ENCODE peak calls at places on chromosomes 3 and 15, in five cellular contexts. I, U, D, B and F are unnamed samples.

GRCh38 chr3:63849175-63849574 is 14.4 kb downstream of the THOC7 start:
- DNase-seq in U (no peak), B (no peak), I (no peak), D (no peak), F (no peak)

GRCh38 chr15:75989875-75990274 is 22.3 kb downstream of the NRG4 start:
- DNase-seq in B (no peak), U (no peak), D (no peak), I (no peak), F (no peak)

GRCh38 chr3:102156426-102156825 is 278.4 kb upstream of the ZPLD1 start:
- DNase-seq in D (no peak), I (no peak), U (no peak), B (peak), F (no peak)

GRCh38 chr3:71130516-71131384 is 452.8 kb downstream of the FOXP1 start:
- DNase-seq in D (peak), U (peak), I (no peak), B (peak), F (peak)

GRCh38 chr3:146469206-146470017 is at the start of gene PLSCR2:
- DNase-seq in B (peak), U (no peak), D (peak), I (peak), F (peak)

GRCh38 chr3:111541911-111542483 is at the start of gene CD96:
- DNase-seq in U (no peak), B (no peak), D (no peak), I (no peak), F (peak)

GRCh38 chr3:65888980-65889706 is 149.6 kb downstream of the MAGI1 start:
- DNase-seq in I (no peak), B (peak), D (no peak), U (no peak), F (no peak)

GRCh38 chr3:55592572-55592971 is 105.5 kb upstream of the WNT5A start:
- DNase-seq in D (no peak), U (no peak), B (no peak), I (no peak), F (no peak)

GRCh38 chr3:171142985-171143384 is 116.5 kb upstream of the SLC2A2 start:
- DNase-seq in I (no peak), D (no peak), B (no peak), U (no peak), F (no peak)

GRCh38 chr3:196287066-196287404 is 491 bp downstream of the PCYT1A start:
- DNase-seq in D (no peak), U (no peak), B (peak), I (no peak), F (no peak)

GRCh38 chr3:104402902-104403301 is 963.8 kb upstream of the ALCAM start:
- DNase-seq in B (no peak), D (no peak), I (no peak), U (no peak), F (no peak)

GRCh38 chr3:154795582-154795981 is 284.5 kb upstream of the MME start:
- DNase-seq in B (no peak), I (no peak), D (no peak), U (no peak), F (no peak)

GRCh38 chr3:152083058-152083457 is 185.7 kb upstream of the MBNL1 start:
- DNase-seq in I (no peak), B (no peak), U (no peak), D (no peak), F (no peak)

GRCh38 chr3:12560505-12561188 is 3.8 kb downstream of the MKRN2 start:
- DNase-seq in D (no peak), I (peak), B (no peak), U (peak), F (no peak)

GRCh38 chr15:90851945-90852344 is 16.4 kb upstream of the FURIN start:
- DNase-seq in U (no peak), D (no peak), B (no peak), I (no peak), F (no peak)

DNA sequence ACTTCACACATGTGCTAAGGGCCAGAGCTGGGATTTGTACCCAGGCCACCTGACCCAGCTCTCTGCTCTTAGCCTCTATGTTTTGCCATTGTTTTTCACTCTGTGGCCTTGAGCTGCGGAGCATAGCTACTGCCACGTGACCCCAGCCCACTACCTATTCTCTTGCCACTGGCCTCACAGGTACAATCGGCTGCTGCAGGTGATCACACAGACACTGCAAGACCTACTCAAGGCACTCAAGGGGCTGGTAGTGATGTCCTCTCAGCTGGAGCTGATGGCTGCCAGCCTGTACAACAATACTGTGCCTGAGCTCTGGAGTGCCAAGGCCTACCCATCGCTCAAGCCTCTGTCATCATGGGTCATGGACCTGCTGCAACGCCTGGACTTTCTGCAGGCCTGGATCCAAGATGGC is 46.2 kb downstream of the SEMA3G start:
- DNase-seq in D (no peak), I (no peak), B (no peak), U (no peak), F (peak)
- TF ChIP-seq POLR2A in D (no peak), I (no peak), B (no peak), U (no peak), F (no peak)

DNA sequence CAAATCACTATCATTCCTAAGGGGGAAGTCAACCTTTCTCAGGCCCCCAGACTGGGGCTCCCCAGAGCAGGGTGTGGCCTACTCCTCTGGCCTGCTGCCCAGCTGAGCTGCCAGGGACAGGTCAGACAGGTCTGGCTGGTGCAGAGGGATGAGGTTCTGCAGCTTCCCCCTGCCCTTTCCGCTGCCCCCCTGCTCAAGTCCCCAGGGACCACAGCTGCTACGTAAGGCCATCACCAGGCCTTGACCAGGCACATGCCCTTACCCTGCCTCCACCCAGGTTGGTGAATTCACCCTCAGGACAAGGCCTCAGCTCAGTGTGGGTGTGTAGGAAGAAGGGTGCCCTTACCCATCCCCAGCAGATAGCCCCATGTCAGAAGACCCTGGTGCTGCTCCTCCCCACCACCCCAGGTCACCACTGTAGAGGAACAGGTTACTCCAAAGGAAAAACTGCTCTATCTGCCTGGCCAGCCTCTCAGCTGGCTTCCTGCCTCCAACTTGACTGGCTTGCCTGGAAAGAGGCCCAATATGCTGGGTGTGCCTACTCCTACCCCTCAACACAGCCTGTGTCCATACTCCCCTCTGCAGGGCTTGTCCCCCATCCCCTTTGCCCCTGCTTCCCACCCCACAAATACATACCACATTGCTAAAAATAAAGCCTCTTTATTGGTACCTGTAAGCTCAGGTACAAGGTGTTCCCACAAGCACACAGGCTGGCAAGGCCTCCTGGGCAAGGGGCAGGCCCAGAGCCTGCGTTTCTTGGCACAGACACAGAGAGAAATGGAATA is 12.0 kb downstream of the CSRNP1 start:
- DNase-seq in B (no peak), I (no peak), U (no peak), D (peak), F (peak)
- TF ChIP-seq POLR2A in B (no peak), I (peak), U (no peak), D (no peak), F (peak)

DNA sequence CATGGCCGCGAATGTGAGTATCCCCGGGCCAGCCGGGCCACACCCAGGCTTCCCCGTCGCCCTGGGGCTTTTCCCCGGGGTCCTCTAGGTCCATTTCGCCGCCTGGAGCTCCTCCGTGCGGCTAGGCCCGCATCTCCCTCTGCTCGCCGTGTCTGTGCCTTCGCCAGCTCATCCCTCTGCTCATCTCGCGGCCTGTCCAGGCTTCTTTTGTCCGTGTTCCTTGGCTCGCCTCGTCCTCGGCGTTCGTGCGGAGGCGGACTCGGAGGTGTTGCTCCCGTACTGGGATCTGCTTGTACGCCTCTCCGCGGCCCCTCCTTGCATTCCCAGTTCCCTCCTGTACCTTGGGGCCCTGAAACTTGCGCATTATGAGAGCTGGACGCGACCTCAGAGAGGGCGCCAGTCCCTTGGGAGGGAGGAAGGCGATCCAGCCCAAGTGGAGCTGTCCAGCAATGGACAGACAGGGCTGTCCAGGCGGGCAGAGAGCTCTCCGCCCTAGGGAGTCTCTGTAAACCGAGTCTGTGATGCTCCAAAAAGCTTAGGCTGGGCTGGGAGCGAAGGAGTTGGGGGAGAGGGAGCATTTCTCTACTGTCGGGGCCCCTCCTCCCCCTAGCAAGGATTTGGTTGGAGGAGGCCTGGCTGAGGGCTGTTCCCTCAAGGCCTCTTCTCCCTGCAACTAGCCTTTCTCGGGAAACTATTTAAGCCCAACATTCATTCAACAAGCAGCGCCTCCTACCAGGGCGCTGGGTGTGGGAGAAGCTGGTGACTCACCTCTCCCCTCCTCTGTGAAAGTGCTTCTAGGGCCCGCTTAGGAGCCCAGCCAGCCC is 553 bp downstream of the TMEM43 start:
- DNase-seq in D (peak), U (peak), I (no peak), B (peak), F (no peak)
- TF ChIP-seq POLR2A in D (no peak), U (no peak), I (no peak), B (no peak), F (peak)

DNA sequence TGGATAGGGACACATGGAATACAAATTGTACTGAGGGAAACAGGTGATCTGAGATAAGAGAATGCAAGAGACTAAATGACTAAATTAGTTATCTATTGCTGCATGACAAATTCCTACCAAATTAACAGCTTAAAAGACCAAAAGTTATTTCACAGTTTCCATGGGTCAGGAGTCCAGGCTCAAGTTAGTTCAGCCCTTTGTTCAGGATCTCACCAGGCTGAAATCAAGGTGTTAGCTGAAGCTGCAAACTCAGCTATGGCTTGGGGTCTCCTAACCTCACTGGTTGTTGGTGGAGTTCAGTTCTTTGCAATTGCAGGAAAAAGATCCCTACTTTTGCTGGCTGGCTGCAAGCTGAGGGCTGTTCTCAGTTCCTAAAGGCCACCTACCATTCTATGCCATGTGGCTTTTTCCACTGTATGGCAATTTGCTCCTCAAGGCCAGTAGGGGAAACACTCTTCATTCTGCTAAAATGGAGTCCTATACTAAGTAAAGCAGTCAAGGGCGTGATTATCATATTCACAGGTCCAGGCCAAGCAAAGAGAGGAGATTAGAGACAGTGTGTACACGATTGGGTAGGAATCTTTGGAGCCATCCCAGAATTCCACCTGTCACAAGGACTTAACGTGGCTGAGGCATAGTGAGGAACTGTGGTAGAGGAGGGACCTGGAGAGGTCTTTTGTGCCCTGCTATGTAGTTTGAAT is 53.7 kb downstream of the THRB start:
- DNase-seq in B (no peak), U (no peak), D (no peak), I (no peak), F (no peak)
- TF ChIP-seq POLR2A in B (no peak), U (no peak), D (no peak), I (no peak), F (no peak)

GRCh38 chr3:198030125-198030524 is 70.1 kb downstream of the LMLN start:
- DNase-seq in D (no peak), U (peak), I (no peak), B (no peak), F (no peak)

GRCh38 chr3:198032039-198032438 is 72.0 kb downstream of the LMLN start:
- DNase-seq in I (no peak), D (no peak), U (no peak), B (no peak), F (no peak)

GRCh38 chr3:198028718-198029117 is 68.7 kb downstream of the LMLN start:
- DNase-seq in B (no peak), U (no peak), I (no peak), D (no peak), F (no peak)

GRCh38 chr3:198030726-198031125 is 70.7 kb downstream of the LMLN start:
- DNase-seq in D (no peak), U (no peak), B (no peak), I (no peak), F (no peak)

GRCh38 chr3:198032445-198032936 is 72.5 kb downstream of the LMLN start:
- DNase-seq in D (no peak), I (no peak), B (no peak), U (no peak), F (no peak)
- TF ChIP-seq POLR2A in D (no peak), I (no peak), B (no peak), U (no peak), F (no peak)

GRCh38 chr3:160447544-160447943 is 2.0 kb downstream of the TRIM59 start:
- DNase-seq in I (no peak), D (no peak), B (no peak), U (no peak), F (no peak)

GRCh38 chr3:160448845-160449659 is 534 bp downstream of the TRIM59 start:
- DNase-seq in I (peak), B (peak), D (no peak), U (no peak), F (no peak)

GRCh38 chr3:160451602-160452001 is 2.0 kb upstream of the TRIM59 start:
- DNase-seq in B (no peak), U (no peak), D (no peak), I (no peak), F (no peak)

GRCh38 chr3:160450846-160451245 is 1.3 kb upstream of the TRIM59 start:
- DNase-seq in U (no peak), B (no peak), I (no peak), D (no peak), F (no peak)

GRCh38 chr3:160449660-160450598 is at the start of gene TRIM59:
- DNase-seq in D (peak), U (no peak), I (peak), B (peak), F (peak)
- TF ChIP-seq POLR2A in D (no peak), U (no peak), I (peak), B (peak), F (no peak)

GRCh38 chr3:37862712-37863551 is 1.3 kb downstream of the CTDSPL start:
- DNase-seq in U (peak), B (peak), I (no peak), D (no peak), F (no peak)

GRCh38 chr3:37863949-37864822 is 2.5 kb downstream of the CTDSPL start:
- DNase-seq in B (peak), D (no peak), U (no peak), I (no peak), F (no peak)

GRCh38 chr3:37863552-37863865 is 1.8 kb downstream of the CTDSPL start:
- DNase-seq in D (no peak), B (no peak), U (no peak), I (no peak), F (no peak)

GRCh38 chr3:37861540-37862051 is at the start of gene CTDSPL:
- DNase-seq in I (peak), D (peak), U (peak), B (peak), F (no peak)

GRCh38 chr3:37862219-37862711 is 585 bp downstream of the CTDSPL start:
- DNase-seq in D (no peak), I (peak), U (no peak), B (peak), F (peak)
- TF ChIP-seq POLR2A in D (no peak), I (no peak), U (no peak), B (no peak), F (no peak)

GRCh38 chr15:89631902-89632264 is 23.4 kb downstream of the KIF7 start:
- DNase-seq in D (no peak), U (no peak), I (peak), B (no peak), F (no peak)
- TF ChIP-seq POLR2A in D (no peak), U (no peak), I (no peak), B (no peak), F (no peak)

GRCh38 chr3:187742351-187743171 is 2.7 kb downstream of the BCL6 start:
- DNase-seq in D (no peak), U (peak), B (no peak), I (no peak), F (peak)
- TF ChIP-seq POLR2A in D (no peak), U (no peak), B (no peak), I (no peak), F (no peak)

GRCh38 chr15:92277776-92278175 is 115.9 kb upstream of the ST8SIA2 start:
- DNase-seq in U (peak), D (no peak), I (no peak), B (peak), F (no peak)
- TF ChIP-seq POLR2A in U (no peak), D (no peak), I (no peak), B (no peak), F (no peak)